ENCODE peak calls at places on chromosome 22, in seven cellular contexts. M is lung, G is fibroblast of villous mesenchyme, P is thyroid gland, R is BE2C, B is sigmoid colon, W is astrocyte of the spinal cord. F is an unnamed sample.

GRCh38 chr22:49773531-49773930 is 54.1 kb downstream of the BRD1 start:
- DNase-seq in B (no peak), P (no peak), W (no peak), G (no peak), M (no peak), R (no peak), F (no peak)

GRCh38 chr22:21632237-21632895 is at the start of gene CCDC116:
- DNase-seq in W (no peak), M (no peak), B (no peak), R (peak), P (no peak), G (no peak), F (no peak)

GRCh38 chr22:30627480-30627879 is 8.1 kb upstream of the SLC35E4 start:
- DNase-seq in P (no peak), B (no peak), M (no peak), R (no peak), G (no peak), W (no peak), F (no peak)

GRCh38 chr22:39206491-39206890 is 38.3 kb downstream of the PDGFB start:
- DNase-seq in P (no peak), W (no peak), R (no peak), B (peak), G (no peak), M (no peak), F (no peak)

GRCh38 chr22:50281957-50282356 is 11.8 kb upstream of the MAPK11 start:
- DNase-seq in B (no peak), P (no peak), G (no peak), M (no peak), R (no peak), W (no peak), F (no peak)

GRCh38 chr22:36301384-36301828 is 48.5 kb downstream of the APOL1 start:
- DNase-seq in W (peak), R (peak), P (peak), G (peak), M (peak), B (peak), F (peak)

GRCh38 chr22:50470491-50470890 is 4.3 kb downstream of the SBF1 start:
- DNase-seq in W (no peak), P (no peak), B (no peak), G (no peak), R (no peak), M (no peak), F (no peak)

GRCh38 chr22:19631899-19632670 is 82.2 kb upstream of the SEPTIN5 start:
- DNase-seq in G (peak), M (no peak), W (peak), B (peak), R (peak), P (no peak), F (peak)

GRCh38 chr22:30038219-30038618 is 42.0 kb upstream of the HORMAD2 start:
- DNase-seq in P (peak), W (peak), M (no peak), R (no peak), B (no peak), G (peak), F (peak)

GRCh38 chr22:21016644-21017420 is 1.9 kb downstream of the P2RX6 start:
- DNase-seq in B (no peak), P (no peak), G (no peak), M (no peak), R (no peak), W (no peak), F (no peak)

GRCh38 chr22:35292786-35293185 is 6.9 kb upstream of the TOM1 start:
- DNase-seq in B (no peak), R (no peak), W (no peak), G (no peak), P (no peak), M (no peak), F (no peak)

GRCh38 chr22:43992331-43992821 is 31.7 kb upstream of the PARVB start:
- DNase-seq in G (no peak), M (no peak), P (peak), W (peak), B (peak), R (peak), F (peak)

GRCh38 chr22:39090426-39091064 is 6.5 kb upstream of the APOBEC3H start:
- DNase-seq in W (no peak), M (no peak), P (no peak), G (no peak), B (no peak), R (no peak), F (no peak)

GRCh38 chr22:39392341-39392948 is 7.1 kb upstream of the TAB1 start:
- DNase-seq in P (no peak), W (no peak), R (no peak), B (no peak), G (peak), M (no peak), F (no peak)

GRCh38 chr22:26656896-26657851 is at the start of gene MIAT:
- DNase-seq in B (no peak), G (peak), R (peak), M (no peak), W (no peak), P (no peak), F (no peak)

GRCh38 chr22:31833930-31834329 is 80.1 kb downstream of the DEPDC5 start:
- DNase-seq in B (no peak), P (no peak), G (no peak), W (no peak), R (no peak), M (no peak), F (no peak)

GRCh38 chr22:44181912-44182590 is 1.3 kb downstream of the PARVG start:
- DNase-seq in G (no peak), M (no peak), R (no peak), W (no peak), B (no peak), P (no peak), F (no peak)

GRCh38 chr22:44828193-44828592 is 75.8 kb downstream of the ARHGAP8 start:
- DNase-seq in R (peak), W (no peak), B (no peak), M (no peak), G (no peak), P (no peak), F (no peak)

GRCh38 chr22:21599053-21599893 is 30.5 kb downstream of the YDJC start:
- DNase-seq in W (no peak), M (no peak), G (no peak), R (no peak), B (no peak), P (no peak), F (no peak)

GRCh38 chr22:50656122-50657070 is 16.2 kb upstream of the SHANK3 start:
- DNase-seq in G (peak), W (peak), P (peak), B (peak), R (no peak), M (no peak), F (peak)

DNA sequence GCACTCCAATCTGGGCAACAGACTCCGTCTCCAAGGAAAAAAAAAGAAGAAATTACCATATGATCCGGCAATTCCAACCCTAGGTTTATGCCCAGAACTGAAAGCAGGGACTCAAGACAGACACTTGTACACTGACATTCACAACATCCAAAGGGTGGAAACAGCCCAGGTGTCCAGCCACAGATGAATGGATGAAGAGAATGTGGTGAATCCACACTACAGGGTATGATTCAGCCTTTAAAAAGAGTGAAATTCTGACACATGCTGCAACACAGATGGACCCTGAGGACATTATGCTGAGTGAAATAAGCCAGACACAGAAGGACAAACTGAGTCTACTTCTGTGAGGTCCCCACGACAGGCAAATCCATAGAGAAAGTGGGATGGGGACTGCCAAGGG is 43.9 kb downstream of the SGSM3 start:
- DNase-seq in M (no peak), G (peak), R (no peak), P (no peak), B (no peak), W (no peak), F (peak)
- H3K4me3 ChIP-seq in M (no peak), G (no peak), R (no peak), P (no peak), B (no peak), W (no peak), F (no peak)

DNA sequence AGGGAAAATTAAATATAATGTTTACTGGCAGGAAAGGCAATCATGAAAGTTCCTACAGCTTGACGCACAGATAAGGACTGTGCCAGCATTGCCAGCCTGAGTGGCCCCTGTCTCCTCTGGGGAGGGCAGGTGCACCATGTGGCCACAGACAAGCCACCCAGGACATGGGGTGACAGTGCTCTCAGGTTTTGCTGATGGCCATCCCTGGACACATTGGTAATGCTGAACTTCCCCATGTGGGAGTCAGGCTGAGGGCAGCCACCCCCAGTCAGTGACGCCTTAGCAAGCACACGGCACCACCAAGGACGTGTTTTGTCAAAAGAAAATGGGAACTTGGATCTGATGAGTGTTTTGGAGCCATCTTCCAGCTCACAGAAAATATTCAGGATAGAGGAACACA is 1450.7 kb downstream of the BRD1 start:
- DNase-seq in M (no peak), W (no peak), R (no peak), P (no peak), B (peak), G (no peak), F (no peak)
- TF ChIP-seq CTCF in M (no peak), W (no peak), R (no peak), P (no peak), B (no peak), G (no peak), F (no peak)

DNA sequence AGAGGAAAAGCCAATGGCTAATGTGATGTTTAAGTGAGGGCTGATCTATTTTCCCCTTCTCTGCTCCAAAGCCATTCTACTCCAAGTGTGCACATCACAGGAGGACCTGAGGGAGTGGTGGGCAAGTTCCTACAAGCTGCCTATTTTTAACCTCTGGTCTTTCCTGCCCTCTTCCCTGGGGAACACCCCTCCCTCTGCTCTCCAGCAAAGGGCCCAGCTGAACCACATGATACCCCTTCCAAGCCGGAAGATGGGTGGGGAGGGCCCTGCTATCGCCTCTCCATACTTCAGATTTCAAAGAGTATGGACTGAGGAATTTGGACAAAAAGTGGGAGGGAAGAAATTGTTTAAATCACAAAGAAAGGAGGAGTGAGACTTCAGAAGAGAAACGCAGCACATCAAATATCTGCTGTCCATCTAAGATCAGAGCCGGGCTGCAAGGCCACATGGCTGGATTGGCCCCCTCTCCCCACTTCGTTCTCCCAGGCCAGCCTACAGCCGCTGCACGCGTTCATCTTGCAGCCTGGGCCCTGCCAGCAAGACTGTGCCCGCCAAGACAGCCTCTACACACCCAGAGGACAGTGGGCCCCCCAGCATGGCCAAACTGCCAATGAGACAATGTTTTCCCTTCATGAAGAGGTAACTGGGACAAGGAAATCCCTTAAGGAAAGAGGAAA is 77.5 kb downstream of the MICAL3 start:
- DNase-seq in M (no peak), W (no peak), R (no peak), B (peak), G (no peak), P (no peak), F (no peak)
- H3K4me3 ChIP-seq in M (no peak), W (no peak), R (no peak), B (no peak), G (no peak), P (no peak), F (no peak)

GRCh38 chr22:37732699-37733607 is 36.1 kb downstream of the TRIOBP start:
- DNase-seq in P (no peak), R (no peak), W (no peak), G (no peak), M (no peak), B (no peak), F (no peak)

GRCh38 chr22:37734402-37734700 is 37.5 kb downstream of the TRIOBP start:
- DNase-seq in M (no peak), B (no peak), W (no peak), R (no peak), G (no peak), P (no peak), F (no peak)

GRCh38 chr22:37731804-37732471 is 35.1 kb downstream of the TRIOBP start:
- DNase-seq in B (no peak), G (no peak), R (no peak), M (no peak), P (no peak), W (no peak), F (no peak)

GRCh38 chr22:37733625-37734401 is 37.0 kb downstream of the TRIOBP start:
- DNase-seq in R (no peak), B (no peak), G (no peak), M (no peak), W (no peak), P (no peak), F (no peak)

GRCh38 chr22:37735054-37735453 is 38.2 kb downstream of the TRIOBP start:
- DNase-seq in R (peak), B (peak), M (no peak), P (peak), G (no peak), W (no peak), F (no peak)
- TF ChIP-seq CTCF in R (peak), B (no peak), M (peak), P (peak), G (peak), W (peak), F (peak)

DNA sequence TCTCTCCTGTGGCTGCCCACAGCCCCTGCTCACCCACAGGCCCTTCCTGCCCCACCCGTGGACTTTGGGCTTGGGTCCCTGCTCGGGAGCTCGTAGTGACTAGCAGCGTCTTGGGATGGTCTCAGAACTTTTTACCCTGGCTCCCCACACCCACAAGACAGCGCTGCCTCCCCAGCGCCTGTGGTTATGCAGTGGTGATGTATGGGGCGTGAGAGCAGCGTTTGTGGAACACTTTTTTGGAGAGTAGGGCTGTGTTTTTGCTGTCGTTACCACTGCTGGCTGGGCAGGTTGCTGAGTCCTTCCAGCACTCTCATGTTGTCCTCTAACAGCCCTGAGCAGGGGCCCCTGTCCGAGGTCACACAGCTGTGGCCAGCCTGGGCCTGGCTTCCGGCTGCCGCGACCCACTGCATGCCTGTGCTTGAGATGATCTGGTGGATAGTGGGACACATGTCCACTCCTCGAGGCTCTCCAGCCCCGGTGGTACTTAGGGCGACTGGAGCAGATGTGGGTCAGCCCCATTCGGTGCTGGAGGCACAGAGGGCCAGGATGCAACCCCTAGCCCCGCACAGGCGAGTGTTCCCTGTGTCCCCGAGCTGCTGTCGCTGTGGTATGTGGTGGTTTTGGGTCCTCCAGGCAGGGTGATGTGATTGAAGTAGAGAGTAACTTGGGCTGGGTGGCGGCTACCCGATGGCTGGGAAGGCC is 7.1 kb upstream of the GRAMD4 start:
- DNase-seq in W (no peak), P (no peak), G (no peak), M (no peak), B (no peak), R (no peak), F (no peak)
- H3K4me3 ChIP-seq in W (no peak), P (no peak), G (no peak), M (no peak), B (no peak), R (no peak), F (no peak)

GRCh38 chr22:46329616-46330015 is 5.9 kb upstream of the TRMU start:
- DNase-seq in R (no peak), W (no peak), B (no peak), M (no peak), P (no peak), G (no peak), F (no peak)

GRCh38 chr22:46328066-46328465 is 7.4 kb upstream of the TRMU start:
- DNase-seq in M (no peak), R (no peak), B (no peak), W (no peak), P (no peak), G (no peak), F (no peak)

GRCh38 chr22:46323126-46323525 is 12.4 kb upstream of the TRMU start:
- DNase-seq in R (no peak), G (no peak), W (no peak), B (no peak), M (no peak), P (no peak), F (no peak)

GRCh38 chr22:46328797-46329196 is 6.7 kb upstream of the TRMU start:
- DNase-seq in G (no peak), P (no peak), W (no peak), B (no peak), R (no peak), M (no peak), F (no peak)

DNA sequence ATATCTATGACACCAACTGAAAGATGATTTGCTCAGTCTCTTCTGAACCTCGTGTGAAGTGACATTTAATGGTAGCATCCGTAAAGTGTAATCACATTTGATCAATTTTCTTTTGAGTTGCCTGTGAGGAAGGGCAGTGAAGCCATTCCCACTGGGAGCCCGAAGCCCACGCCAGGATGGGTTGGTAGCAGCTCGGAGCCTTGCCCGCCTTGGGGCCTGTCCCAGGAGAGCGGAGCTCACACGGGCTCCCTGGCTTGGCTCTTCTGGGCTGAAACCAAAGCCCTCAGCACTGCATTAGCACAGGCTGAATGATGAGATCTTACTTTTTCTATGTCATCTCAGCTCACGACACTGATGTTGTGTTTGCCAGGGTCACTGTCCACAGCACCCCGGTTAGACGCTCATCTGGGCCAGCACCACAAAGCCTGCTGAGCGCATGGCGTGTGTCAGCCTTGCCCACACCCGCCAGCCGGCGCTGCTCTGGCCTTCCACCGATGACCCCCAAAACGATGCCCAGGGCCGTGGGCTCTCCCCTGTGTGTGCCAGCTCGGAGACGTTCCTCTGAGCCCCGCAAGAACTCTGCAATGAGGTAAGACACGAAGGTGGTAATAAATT is 9.3 kb upstream of the TRMU start:
- DNase-seq in P (no peak), R (no peak), B (no peak), G (no peak), W (no peak), M (no peak), F (no peak)
- TF ChIP-seq CTCF in P (no peak), R (no peak), B (no peak), G (no peak), W (no peak), M (no peak), F (no peak)

GRCh38 chr22:40593460-40594273 is 42.9 kb downstream of the MRTFA start:
- DNase-seq in M (no peak), W (no peak), P (no peak), R (no peak), B (no peak), G (no peak), F (no peak)

GRCh38 chr22:40594924-40595323 is 41.6 kb downstream of the MRTFA start:
- DNase-seq in G (no peak), P (peak), R (no peak), M (peak), W (no peak), B (no peak), F (peak)

GRCh38 chr22:40595497-40596234 is 40.9 kb downstream of the MRTFA start:
- DNase-seq in B (no peak), M (no peak), G (peak), W (no peak), R (no peak), P (no peak), F (peak)

GRCh38 chr22:40594346-40594745 is 42.2 kb downstream of the MRTFA start:
- DNase-seq in P (no peak), M (no peak), W (no peak), R (no peak), G (no peak), B (no peak), F (no peak)

DNA sequence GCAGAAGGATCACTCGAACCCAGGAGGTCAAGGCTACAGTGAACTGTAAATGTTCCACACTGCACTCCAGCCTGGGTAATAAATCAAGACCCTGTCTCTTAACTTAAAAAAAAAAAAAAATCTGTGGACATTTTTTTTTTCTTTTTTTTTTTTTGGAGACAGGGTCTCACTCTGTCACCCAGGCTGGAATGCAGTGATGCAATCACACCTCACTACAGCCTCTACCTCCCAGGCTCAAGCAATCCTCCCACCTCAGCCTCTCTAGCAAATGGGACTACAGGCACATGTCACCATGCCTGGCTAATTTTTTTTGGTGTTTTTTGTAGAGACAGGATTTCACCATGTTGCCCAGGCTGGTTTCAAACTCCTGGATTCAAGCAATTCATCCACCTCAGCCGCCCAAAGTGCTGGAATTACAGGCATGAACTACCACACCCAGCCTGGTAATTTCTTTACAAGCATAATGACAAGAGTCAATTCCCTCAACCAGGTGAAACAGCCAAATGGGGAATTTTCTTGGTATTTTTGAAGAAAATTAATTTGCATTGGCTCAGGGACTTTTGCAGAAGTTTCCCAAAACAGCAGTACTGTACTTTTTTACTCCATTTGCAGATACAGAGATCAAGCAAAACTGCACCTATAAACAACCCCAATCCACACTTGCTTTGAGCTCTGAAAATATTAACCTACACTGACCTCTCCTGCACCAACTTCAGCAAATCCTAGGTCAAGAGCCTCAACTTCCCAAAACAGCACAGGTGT is 44.0 kb downstream of the MRTFA start:
- DNase-seq in B (no peak), P (no peak), R (no peak), W (no peak), M (no peak), G (no peak), F (no peak)
- H3K4me3 ChIP-seq in B (no peak), P (no peak), R (no peak), W (no peak), M (no peak), G (no peak), F (no peak)